ENCODE peak calls at places on chromosomes 1 and 21, in four cellular contexts. K is NCI-H187 treated with DMSO at 0.1 percent for 48 hours; W is stimulated activated naive CD4-positive, alpha-beta T cell; B is AML-193. F is an unnamed sample.

GRCh38 chr21:44790401-44790800 is 11.2 kb downstream of the UBE2G2 start:
- DNase-seq in K (no peak), W (no peak), B (no peak), F (no peak)

GRCh38 chr1:26558649-26559048 is 29.1 kb downstream of the RPS6KA1 start:
- DNase-seq in K (no peak), W (no peak), B (no peak), F (no peak)

GRCh38 chr1:34889705-34890104 is 30.2 kb upstream of the SMIM12 start:
- DNase-seq in K (no peak), W (no peak), B (no peak), F (no peak)

GRCh38 chr1:208595745-208596144 is 351.6 kb upstream of the PLXNA2 start:
- DNase-seq in K (no peak), W (no peak), B (no peak), F (no peak)

GRCh38 chr21:45982758-45983731 is 1.5 kb downstream of the COL6A1 start:
- DNase-seq in K (no peak), W (no peak), B (no peak), F (no peak)

GRCh38 chr1:119787776-119788175 is 19.1 kb upstream of the HMGCS2 start:
- DNase-seq in K (no peak), W (no peak), B (peak), F (no peak)

GRCh38 chr1:103230061-103230460 is 121.7 kb upstream of the COL11A1 start:
- DNase-seq in K (no peak), W (no peak), B (no peak), F (no peak)

GRCh38 chr1:25031601-25031965 is 101.5 kb upstream of the RUNX3 start:
- DNase-seq in K (no peak), W (no peak), B (no peak), F (no peak)

GRCh38 chr1:205350626-205351235 is 6.0 kb downstream of the KLHDC8A start:
- DNase-seq in K (peak), W (no peak), B (no peak), F (no peak)

GRCh38 chr1:25765910-25766645 is 33.9 kb upstream of the SELENON start:
- DNase-seq in K (no peak), W (no peak), B (no peak), F (no peak)

GRCh38 chr1:164728719-164729118 is 169.7 kb downstream of the PBX1 start:
- DNase-seq in K (peak), W (no peak), B (no peak), F (peak)

GRCh38 chr1:206898089-206898908 is 1.1 kb downstream of the IL24 start:
- DNase-seq in K (peak), W (no peak), B (no peak), F (no peak)

GRCh38 chr1:36763771-36764170 is 270.5 kb downstream of the GRIK3 start:
- DNase-seq in K (no peak), W (no peak), B (no peak), F (no peak)

GRCh38 chr1:202320081-202320405 is 21.7 kb downstream of the UBE2T start:
- DNase-seq in K (no peak), W (no peak), B (no peak), F (no peak)

GRCh38 chr1:182484531-182485257 is 34.7 kb downstream of the RGSL1 start:
- DNase-seq in K (peak), W (no peak), B (peak), F (peak)

GRCh38 chr1:147515046-147515869 is 26.0 kb upstream of the BCL9 start:
- DNase-seq in K (peak), W (no peak), B (no peak), F (peak)

GRCh38 chr1:229408458-229409037 is 25.3 kb downstream of the ACTA1 start:
- DNase-seq in K (no peak), W (no peak), B (no peak), F (no peak)

GRCh38 chr1:166080965-166081870 is 85.6 kb downstream of the FAM78B start:
- DNase-seq in K (no peak), W (no peak), B (no peak), F (no peak)

GRCh38 chr1:112911506-112911905 is 44.5 kb downstream of the SLC16A1 start:
- DNase-seq in K (no peak), W (no peak), B (no peak), F (no peak)

GRCh38 chr1:44827197-44828002 is 15.7 kb downstream of the PTCH2 start:
- DNase-seq in K (no peak), W (no peak), B (no peak), F (no peak)

GRCh38 chr1:35053433-35053832 is 21.7 kb upstream of the ZMYM6 start:
- DNase-seq in K (no peak), W (no peak), B (no peak), F (no peak)